ENCODE peak calls at places on chromosomes 7 and 10, in eight cellular contexts. C is fibroblast of lung, H is right lobe of liver, A is GM13976, Y is colonic mucosa, Z is lung, F is fibroblast of pulmonary artery, V is GM23338. R is an unnamed sample.

GRCh38 chr7:158431941-158432347 is 155.7 kb downstream of the PTPRN2 start:
- DNase-seq in C (peak), H (no peak), A (no peak), Y (peak), Z (peak), F (peak), V (no peak), R (no peak)

GRCh38 chr10:104038958-104039752 is 46.5 kb downstream of the COL17A1 start:
- DNase-seq in C (no peak), H (no peak), A (peak), Y (no peak), Z (no peak), F (no peak), V (no peak), R (peak)

GRCh38 chr10:15168296-15168780 is at the start of gene NMT2:
- DNase-seq in C (peak), H (no peak), A (no peak), Y (peak), Z (no peak), F (no peak), V (peak), R (no peak)

GRCh38 chr7:44289341-44290249 is 35.8 kb downstream of the CAMK2B start:
- DNase-seq in C (no peak), H (peak), A (no peak), Y (no peak), Z (no peak), F (peak), V (no peak), R (no peak)

GRCh38 chr7:44279731-44280505 is 45.5 kb downstream of the CAMK2B start:
- DNase-seq in C (no peak), H (peak), A (no peak), Y (no peak), Z (no peak), F (no peak), V (no peak), R (no peak)

GRCh38 chr10:5534880-5535856 is 10.4 kb downstream of the CALML3 start:
- DNase-seq in C (peak), H (no peak), A (no peak), Y (no peak), Z (no peak), F (peak), V (no peak), R (no peak)

GRCh38 chr7:157757211-157757610 is 420.4 kb downstream of the DNAJB6 start:
- DNase-seq in C (no peak), H (no peak), A (no peak), Y (no peak), Z (no peak), F (no peak), V (no peak), R (no peak)

GRCh38 chr10:10788761-10789160 is 228.9 kb upstream of the CELF2 start:
- DNase-seq in C (no peak), H (no peak), A (no peak), Y (no peak), Z (no peak), F (no peak), V (no peak), R (no peak)

GRCh38 chr7:92421676-92422435 is 25.4 kb upstream of the GATAD1 start:
- DNase-seq in C (no peak), H (no peak), A (no peak), Y (peak), Z (no peak), F (peak), V (no peak), R (no peak)

GRCh38 chr7:105782391-105783063 is 93.9 kb downstream of the ATXN7L1 start:
- DNase-seq in C (peak), H (no peak), A (no peak), Y (no peak), Z (no peak), F (peak), V (no peak), R (no peak)

GRCh38 chr7:107404740-107405537 is 64.9 kb upstream of the GPR22 start:
- DNase-seq in C (no peak), H (no peak), A (no peak), Y (no peak), Z (no peak), F (no peak), V (peak), R (no peak)

GRCh38 chr10:89589091-89589725 is 53.8 kb upstream of the SLC16A12 start:
- DNase-seq in C (no peak), H (no peak), A (no peak), Y (no peak), Z (no peak), F (no peak), V (no peak), R (no peak)

GRCh38 chr10:43114743-43115611 is 23.3 kb upstream of the CSGALNACT2 start:
- DNase-seq in C (no peak), H (no peak), A (no peak), Y (no peak), Z (no peak), F (no peak), V (no peak), R (no peak)

GRCh38 chr7:92834661-92835139 is 1.7 kb downstream of the CDK6 start:
- DNase-seq in C (no peak), H (peak), A (peak), Y (peak), Z (peak), F (no peak), V (peak), R (no peak)

GRCh38 chr7:123660514-123661354 is 5.1 kb downstream of the LMOD2 start:
- DNase-seq in C (no peak), H (no peak), A (no peak), Y (no peak), Z (no peak), F (no peak), V (no peak), R (no peak)

GRCh38 chr7:157089100-157089510 is 49.6 kb upstream of the UBE3C start:
- DNase-seq in C (no peak), H (no peak), A (no peak), Y (no peak), Z (no peak), F (no peak), V (no peak), R (no peak)

GRCh38 chr10:4034907-4035581 is 250.0 kb upstream of the KLF6 start:
- DNase-seq in C (peak), H (no peak), A (no peak), Y (no peak), Z (peak), F (peak), V (no peak), R (no peak)

GRCh38 chr10:124025152-124025551 is 68.2 kb downstream of the CHST15 start:
- DNase-seq in C (no peak), H (no peak), A (no peak), Y (no peak), Z (no peak), F (no peak), V (no peak), R (no peak)

GRCh38 chr10:119541459-119542356 is 811 bp downstream of the RGS10 start:
- DNase-seq in C (no peak), H (peak), A (peak), Y (no peak), Z (peak), F (no peak), V (peak), R (no peak)

GRCh38 chr10:99234067-99234738 is 1.4 kb downstream of the HPSE2 start:
- DNase-seq in C (peak), H (peak), A (peak), Y (peak), Z (peak), F (peak), V (peak), R (no peak)

GRCh38 chr7:27389508-27389907 is 146.9 kb downstream of the EVX1 start:
- DNase-seq in C (no peak), H (no peak), A (no peak), Y (no peak), Z (no peak), F (no peak), V (no peak), R (peak)

GRCh38 chr10:117134084-117135025 is 3.7 kb downstream of the VAX1 start:
- DNase-seq in C (no peak), H (no peak), A (no peak), Y (no peak), Z (no peak), F (no peak), V (peak), R (peak)

GRCh38 chr7:27175626-27176342 is 1.7 kb upstream of the HOXA10 start:
- DNase-seq in C (no peak), H (no peak), A (no peak), Y (no peak), Z (no peak), F (no peak), V (peak), R (no peak)

GRCh38 chr10:117541909-117542705 is 439 bp upstream of the EMX2 start:
- DNase-seq in C (peak), H (no peak), A (peak), Y (no peak), Z (no peak), F (peak), V (peak), R (no peak)

GRCh38 chr10:18233775-18234174 is 93.6 kb downstream of the CACNB2 start:
- DNase-seq in C (no peak), H (peak), A (no peak), Y (no peak), Z (no peak), F (no peak), V (peak), R (peak)

GRCh38 chr10:17290226-17290625 is 62.2 kb downstream of the VIM start:
- DNase-seq in C (peak), H (no peak), A (no peak), Y (no peak), Z (no peak), F (peak), V (peak), R (no peak)

GRCh38 chr10:87547734-87548311 is 43.1 kb downstream of the MINPP1 start:
- DNase-seq in C (peak), H (no peak), A (no peak), Y (no peak), Z (no peak), F (peak), V (peak), R (no peak)

DNA sequence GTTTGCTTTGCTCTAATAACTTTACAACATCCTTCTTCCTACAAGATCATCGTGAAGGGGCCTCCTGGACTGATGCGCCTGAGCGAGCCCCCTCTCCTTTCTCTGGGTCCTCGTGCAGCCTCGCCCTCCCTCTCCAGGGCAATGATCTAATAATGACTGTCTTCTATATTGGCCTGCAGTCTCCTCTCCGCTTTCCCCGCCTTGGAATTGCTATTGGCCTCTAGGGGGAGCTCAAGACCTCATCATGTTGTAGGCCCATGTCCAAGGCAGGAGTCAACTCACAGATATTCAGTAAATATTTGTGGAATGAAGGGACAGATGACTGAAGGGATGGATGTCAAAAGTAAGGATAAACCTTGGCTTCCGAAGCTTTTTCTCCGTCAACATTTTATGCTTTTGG is 1180.3 kb downstream of the TYW1 start:
- DNase-seq in C (peak), H (peak), A (peak), Y (peak), Z (peak), F (peak), V (peak), R (no peak)
- TF ChIP-seq CTCF in C (peak), H (peak), A (peak), Y (peak), Z (peak), F (peak), V (peak), R (peak)

GRCh38 chr10:102752934-102753664 is 9.4 kb downstream of the WBP1L start:
- DNase-seq in C (peak), H (no peak), A (peak), Y (no peak), Z (no peak), F (peak), V (peak), R (no peak)
- TF ChIP-seq CTCF in C (peak), H (peak), A (peak), Y (no peak), Z (peak), F (peak), V (peak), R (peak)

DNA sequence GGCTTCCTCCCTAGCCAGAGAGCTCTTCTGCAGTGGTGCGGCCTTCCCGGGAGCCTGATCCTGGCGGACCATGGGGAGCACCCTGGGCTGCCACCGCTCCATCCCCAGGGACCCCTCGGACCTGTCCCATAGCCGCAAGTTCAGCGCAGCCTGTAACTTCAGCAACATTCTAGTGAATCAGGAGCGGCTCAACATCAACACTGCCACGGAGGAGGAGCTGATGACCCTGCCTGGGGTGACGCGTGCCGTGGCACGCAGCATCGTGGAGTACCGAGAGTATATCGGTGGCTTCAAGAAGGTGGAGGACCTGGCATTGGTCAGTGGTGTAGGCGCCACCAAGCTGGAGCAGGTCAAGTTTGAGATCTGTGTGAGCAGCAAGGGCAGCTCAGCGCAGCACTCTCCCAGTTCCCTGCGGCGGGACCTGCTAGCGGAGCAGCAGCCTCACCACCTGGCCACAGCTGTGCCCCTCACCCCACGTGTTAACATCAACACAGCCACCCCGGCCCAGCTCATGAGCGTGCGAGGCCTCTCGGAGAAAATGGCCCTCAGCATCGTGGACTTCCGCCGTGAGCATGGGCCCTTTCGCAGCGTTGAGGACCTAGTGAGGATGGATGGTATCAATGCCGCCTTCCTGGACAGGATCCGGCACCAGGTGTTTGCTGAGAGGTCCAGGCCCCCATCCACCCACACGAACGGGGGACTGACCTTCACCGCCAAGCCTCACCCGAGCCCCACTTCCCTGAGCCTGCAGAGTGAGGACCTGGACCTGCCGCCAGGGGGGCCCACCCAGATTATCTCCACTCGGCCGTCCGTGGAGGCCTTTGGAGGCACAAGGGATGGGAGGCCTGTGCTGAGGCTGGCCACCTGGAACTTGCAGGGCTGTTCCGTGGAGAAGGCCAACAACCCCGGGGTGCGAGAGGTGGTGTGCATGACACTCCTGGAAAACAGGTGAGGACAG is 1.5 kb downstream of the EEPD1 start:
- DNase-seq in C (no peak), H (peak), A (no peak), Y (no peak), Z (no peak), F (no peak), V (peak), R (no peak)
- TF ChIP-seq CTCF in C (no peak), H (no peak), A (no peak), Y (no peak), Z (no peak), F (no peak), V (no peak), R (peak)

DNA sequence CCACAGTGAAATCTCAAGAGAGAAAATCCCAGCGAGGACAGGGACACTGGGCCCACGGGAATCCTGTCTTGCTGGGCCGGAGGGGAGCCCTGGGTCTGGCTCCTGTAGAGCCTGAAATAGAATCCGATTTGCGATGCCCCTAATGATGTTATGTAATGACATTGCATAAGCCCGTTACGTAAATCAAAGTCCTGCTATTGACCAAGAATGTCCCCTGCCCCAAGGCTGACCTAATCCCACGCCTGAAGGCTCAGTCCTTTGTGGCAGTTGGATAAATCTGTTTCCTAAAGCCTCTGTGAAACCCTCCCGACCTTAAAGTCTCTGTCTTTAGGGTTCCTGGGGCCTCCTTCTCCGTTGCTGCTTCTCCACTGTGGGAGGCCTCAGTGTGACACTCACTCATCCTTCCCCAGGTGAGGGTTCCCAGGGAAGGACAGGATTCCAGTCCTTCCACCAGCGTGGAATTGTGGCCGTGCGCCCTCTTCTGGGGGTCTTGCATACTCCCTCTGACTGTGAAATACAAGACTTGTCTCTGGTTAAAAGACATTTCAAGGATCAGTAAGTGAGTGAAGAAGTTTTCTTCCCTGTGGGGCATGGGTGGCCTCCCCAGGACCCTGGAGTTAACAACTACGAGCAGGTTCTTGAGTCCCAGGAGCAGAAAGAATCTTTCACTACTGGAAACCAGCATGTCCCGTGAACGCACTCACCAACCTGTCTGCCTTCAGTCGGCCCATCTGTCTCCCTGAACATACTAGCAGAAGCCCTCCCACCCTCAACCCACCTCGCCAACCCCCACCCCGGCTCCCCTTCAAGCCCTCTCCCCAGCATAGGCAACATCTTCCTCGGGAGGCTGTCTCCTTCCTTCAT is 19.8 kb downstream of the ZNF467 start:
- DNase-seq in C (peak), H (no peak), A (no peak), Y (peak), Z (peak), F (peak), V (peak), R (no peak)
- TF ChIP-seq CTCF in C (peak), H (peak), A (no peak), Y (peak), Z (peak), F (peak), V (peak), R (peak)

GRCh38 chr10:64091889-64092288 is 570.7 kb downstream of the REEP3 start:
- DNase-seq in C (peak), H (no peak), A (no peak), Y (peak), Z (no peak), F (peak), V (peak), R (no peak)
- TF ChIP-seq CTCF in C (peak), H (peak), A (peak), Y (no peak), Z (no peak), F (no peak), V (peak), R (no peak)

GRCh38 chr7:95357623-95358022 is 33.3 kb upstream of the PON1 start:
- DNase-seq in C (peak), H (no peak), A (no peak), Y (no peak), Z (no peak), F (peak), V (no peak), R (no peak)
- TF ChIP-seq CTCF in C (no peak), H (no peak), A (no peak), Y (no peak), Z (no peak), F (peak), V (peak), R (no peak)

GRCh38 chr10:101441539-101442455 is 87.8 kb downstream of the BTRC start:
- DNase-seq in C (peak), H (no peak), A (peak), Y (peak), Z (no peak), F (peak), V (peak), R (no peak)

GRCh38 chr10:101438881-101439391 is 85.0 kb downstream of the BTRC start:
- DNase-seq in C (peak), H (no peak), A (no peak), Y (no peak), Z (no peak), F (no peak), V (no peak), R (no peak)

GRCh38 chr10:101444499-101444898 is 90.5 kb downstream of the BTRC start:
- DNase-seq in C (no peak), H (no peak), A (no peak), Y (no peak), Z (no peak), F (no peak), V (no peak), R (no peak)

GRCh38 chr10:101444058-101444457 is 90.1 kb downstream of the BTRC start:
- DNase-seq in C (peak), H (no peak), A (no peak), Y (no peak), Z (no peak), F (peak), V (peak), R (no peak)

GRCh38 chr10:101442456-101442800 is 88.5 kb downstream of the BTRC start:
- DNase-seq in C (no peak), H (no peak), A (no peak), Y (no peak), Z (no peak), F (no peak), V (no peak), R (no peak)
- TF ChIP-seq CTCF in C (no peak), H (no peak), A (no peak), Y (peak), Z (no peak), F (no peak), V (no peak), R (no peak)

DNA sequence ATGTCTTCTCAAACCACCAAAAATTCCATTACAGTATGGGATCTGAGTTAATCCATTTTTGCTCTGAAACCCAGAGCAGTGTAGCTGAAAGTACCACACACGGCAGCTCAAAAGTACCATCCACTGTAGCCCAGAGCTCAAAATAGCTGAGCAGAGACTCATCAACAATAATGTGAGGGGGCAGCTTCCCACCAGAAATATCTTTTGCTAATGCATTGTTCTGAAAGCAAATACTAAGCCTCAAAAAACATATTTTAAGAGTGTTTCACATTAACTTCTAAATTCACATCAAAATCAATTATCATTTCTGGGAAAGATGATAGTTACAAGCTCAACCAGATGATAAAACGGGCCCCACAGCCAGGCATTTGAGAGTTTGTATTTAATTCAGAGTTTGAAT is 73.7 kb downstream of the ABLIM1 start:
- DNase-seq in C (no peak), H (no peak), A (no peak), Y (no peak), Z (no peak), F (no peak), V (no peak), R (no peak)
- TF ChIP-seq CTCF in C (no peak), H (no peak), A (no peak), Y (no peak), Z (no peak), F (no peak), V (no peak), R (no peak)

DNA sequence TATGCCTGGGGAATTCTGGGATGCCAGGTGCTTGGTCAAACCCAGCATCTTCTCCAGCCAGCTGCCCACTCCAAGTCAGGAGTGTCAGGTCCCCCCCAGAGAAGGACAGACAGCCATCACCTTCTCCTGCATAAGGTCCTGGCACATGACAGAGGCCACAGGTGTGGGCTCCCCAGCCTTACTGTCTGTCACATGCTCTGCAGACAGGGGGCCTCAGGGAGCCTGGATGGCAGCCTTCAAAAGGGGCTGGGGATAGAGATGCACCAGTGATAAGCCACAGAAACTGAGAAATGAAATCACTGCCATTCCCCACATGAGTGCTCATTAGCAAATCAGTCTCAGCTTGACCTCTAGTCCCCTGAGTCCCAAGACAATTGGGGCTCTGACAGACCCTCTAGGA is 72.9 kb downstream of the PLXNA4 start:
- DNase-seq in C (no peak), H (no peak), A (no peak), Y (no peak), Z (no peak), F (no peak), V (peak), R (no peak)
- TF ChIP-seq CTCF in C (no peak), H (no peak), A (no peak), Y (no peak), Z (no peak), F (no peak), V (peak), R (no peak)

R was measured in esophagus muscularis mucosa.